ENCODE peak calls at places on chromosomes 5 and 9, in five cellular contexts. S is dorsolateral prefrontal cortex, K is fibroblast of pulmonary artery, L is aorta, V is AG10803. B is an unnamed sample.

GRCh38 chr5:100423330-100423729 is 111.8 kb upstream of the FAM174A start:
- DNase-seq in S (no peak), K (peak), L (no peak), V (no peak), B (no peak)

GRCh38 chr9:87878930-87879603 is 3.6 kb upstream of the SPATA31E1 start:
- DNase-seq in S (no peak), K (peak), L (no peak), V (peak), B (peak)

GRCh38 chr9:37574241-37574721 is 1.9 kb downstream of the FBXO10 start:
- DNase-seq in S (no peak), K (peak), L (no peak), V (peak), B (peak)

GRCh38 chr9:22893196-22893843 is 446.7 kb downstream of the DMRTA1 start:
- DNase-seq in S (no peak), K (no peak), L (no peak), V (no peak), B (no peak)

GRCh38 chr5:40045429-40045828 is 620.6 kb upstream of the DAB2 start:
- DNase-seq in S (no peak), K (no peak), L (no peak), V (no peak), B (no peak)

GRCh38 chr5:180830253-180831138 is 27.9 kb upstream of the MGAT1 start:
- DNase-seq in S (peak), K (peak), L (peak), V (peak), B (no peak)

GRCh38 chr5:31033295-31033694 is 160.2 kb upstream of the CDH6 start:
- DNase-seq in S (no peak), K (peak), L (no peak), V (no peak), B (peak)

GRCh38 chr9:15873573-15874177 is 320.8 kb downstream of the CCDC171 start:
- DNase-seq in S (no peak), K (peak), L (no peak), V (peak), B (peak)

GRCh38 chr5:167794121-167794520 is 497.3 kb upstream of the WWC1 start:
- DNase-seq in S (no peak), K (no peak), L (no peak), V (no peak), B (no peak)

GRCh38 chr9:106893088-106893487 is 30.1 kb downstream of the ZNF462 start:
- DNase-seq in S (no peak), K (peak), L (no peak), V (peak), B (no peak)

GRCh38 chr9:90033030-90033650 is 428.3 kb downstream of the GADD45G start:
- DNase-seq in S (no peak), K (no peak), L (no peak), V (no peak), B (no peak)

GRCh38 chr5:173456751-173457171 is 128.5 kb upstream of the STC2 start:
- DNase-seq in S (no peak), K (peak), L (no peak), V (no peak), B (peak)

GRCh38 chr9:124296094-124296493 is 38.3 kb downstream of the NEK6 start:
- DNase-seq in S (no peak), K (no peak), L (no peak), V (no peak), B (no peak)

GRCh38 chr5:152503206-152503605 is 98.1 kb upstream of the NMUR2 start:
- DNase-seq in S (no peak), K (no peak), L (no peak), V (no peak), B (no peak)

GRCh38 chr9:29514336-29514735 is 1941.1 kb upstream of the C9orf72 start:
- DNase-seq in S (peak), K (no peak), L (no peak), V (no peak), B (no peak)

GRCh38 chr5:126376443-126376842 is 46.8 kb upstream of the GRAMD2B start:
- DNase-seq in S (peak), K (no peak), L (peak), V (peak), B (no peak)

GRCh38 chr9:37412431-37413151 is 9.9 kb upstream of the GRHPR start:
- DNase-seq in S (no peak), K (no peak), L (peak), V (peak), B (no peak)

GRCh38 chr5:179668404-179668803 is 12.4 kb downstream of the CBY3 start:
- DNase-seq in S (peak), K (peak), L (no peak), V (peak), B (peak)

GRCh38 chr5:149240354-149240998 is 31.2 kb upstream of the AFAP1L1 start:
- DNase-seq in S (no peak), K (no peak), L (peak), V (no peak), B (no peak)

GRCh38 chr5:1885476-1885755 is 2.7 kb upstream of the IRX4 start:
- DNase-seq in S (no peak), K (no peak), L (peak), V (no peak), B (no peak)

GRCh38 chr5:110735545-110735944 is 3.3 kb upstream of the SLC25A46 start:
- DNase-seq in S (no peak), K (no peak), L (no peak), V (peak), B (no peak)

GRCh38 chr9:87479801-87480201 is 17.9 kb upstream of the DAPK1 start:
- DNase-seq in S (no peak), K (peak), L (peak), V (peak), B (peak)

GRCh38 chr9:113708821-113709713 is 167.0 kb upstream of the ZNF618 start:
- DNase-seq in S (no peak), K (no peak), L (no peak), V (no peak), B (no peak)

GRCh38 chr9:133563286-133564213 is 29.0 kb downstream of the ADAMTSL2 start:
- DNase-seq in S (no peak), K (peak), L (no peak), V (peak), B (no peak)

GRCh38 chr5:137794863-137795262 is 40.7 kb upstream of the HNRNPA0 start:
- DNase-seq in S (no peak), K (no peak), L (no peak), V (no peak), B (no peak)

GRCh38 chr9:91824591-91825339 is 125.3 kb downstream of the ROR2 start:
- DNase-seq in S (no peak), K (peak), L (no peak), V (peak), B (no peak)

DNA sequence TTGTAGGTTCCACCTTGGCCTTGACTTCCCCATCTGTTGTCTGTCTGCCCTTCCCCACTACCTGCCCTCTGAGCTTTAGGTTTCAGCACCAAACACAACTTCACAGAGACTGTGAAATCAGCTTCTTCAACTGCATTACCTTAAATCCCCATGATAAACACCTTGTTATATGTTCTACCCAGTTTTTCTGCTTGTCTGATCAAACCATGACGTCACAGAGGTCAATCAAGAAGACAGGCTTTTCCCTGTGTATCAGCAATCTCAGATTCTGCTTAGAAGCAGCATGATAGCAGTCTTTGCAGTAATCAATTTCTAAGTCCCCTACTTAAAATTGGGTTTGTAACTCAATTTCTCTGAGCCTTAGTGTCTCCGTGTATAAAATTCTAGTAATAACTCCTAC is 175.0 kb downstream of the PLK2 start:
- DNase-seq in S (no peak), K (no peak), L (no peak), V (no peak), B (no peak)
- H3K4me3 ChIP-seq in S (no peak), K (no peak), L (no peak), V (no peak), B (no peak)

DNA sequence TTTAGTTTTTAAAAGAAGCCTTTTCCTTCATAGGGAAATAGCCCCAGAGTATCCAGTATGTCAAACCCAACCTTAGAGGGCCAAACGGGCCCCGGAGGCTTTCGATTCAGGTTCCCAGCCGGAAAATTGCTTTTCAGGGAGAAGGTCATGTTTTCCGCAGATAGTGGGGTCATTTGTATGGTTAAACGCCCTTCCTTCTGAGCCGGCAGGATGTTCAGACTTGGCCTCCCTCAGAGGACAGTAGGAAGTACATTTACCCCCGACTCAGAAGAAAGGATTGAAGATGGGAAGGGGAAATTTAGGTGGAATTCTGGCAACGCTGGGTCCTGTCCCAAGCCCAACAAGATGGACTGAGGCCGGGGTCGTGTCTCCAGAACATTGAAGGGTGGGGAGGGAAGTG is 195.2 kb downstream of the AOPEP start:
- DNase-seq in S (no peak), K (no peak), L (no peak), V (no peak), B (no peak)
- H3K4me3 ChIP-seq in S (peak), K (no peak), L (no peak), V (peak), B (no peak)

GRCh38 chr9:121074370-121075250 is at the start of gene CNTRL:
- DNase-seq in S (peak), K (peak), L (peak), V (peak), B (peak)

GRCh38 chr9:121073038-121073437 is 1.7 kb upstream of the CNTRL start:
- DNase-seq in S (peak), K (peak), L (peak), V (peak), B (peak)

GRCh38 chr9:121075251-121076036 is 689 bp downstream of the CNTRL start:
- DNase-seq in S (no peak), K (no peak), L (no peak), V (peak), B (no peak)

GRCh38 chr9:121067655-121068054 is 7.1 kb upstream of the CNTRL start:
- DNase-seq in S (no peak), K (no peak), L (no peak), V (no peak), B (no peak)

DNA sequence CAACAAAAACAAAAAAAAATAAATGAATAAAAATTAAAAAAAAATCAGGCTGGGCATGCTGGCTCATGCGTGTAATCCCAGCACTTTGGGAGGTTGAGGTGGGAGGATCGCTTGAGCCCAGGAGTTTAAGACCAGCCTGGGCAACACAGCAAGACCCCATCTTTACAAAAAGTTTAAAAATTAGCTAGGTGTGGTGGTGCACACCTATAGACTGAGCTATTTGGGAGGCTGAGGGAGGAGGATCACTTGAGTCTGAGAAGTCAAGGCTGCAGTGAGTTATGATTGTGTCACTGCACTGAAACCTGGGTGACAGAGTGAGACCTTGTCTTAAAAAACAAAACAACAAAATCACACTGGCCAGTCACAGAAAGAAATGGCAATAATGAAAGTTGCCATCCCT is 3.4 kb upstream of the CNTRL start:
- DNase-seq in S (no peak), K (no peak), L (no peak), V (no peak), B (no peak)
- H3K4me3 ChIP-seq in S (peak), K (peak), L (peak), V (peak), B (peak)

GRCh38 chr5:143433680-143434079 is 30.2 kb upstream of the NR3C1 start:
- DNase-seq in S (no peak), K (no peak), L (no peak), V (no peak), B (no peak)
- H3K4me3 ChIP-seq in S (no peak), K (no peak), L (no peak), V (no peak), B (no peak)

DNA sequence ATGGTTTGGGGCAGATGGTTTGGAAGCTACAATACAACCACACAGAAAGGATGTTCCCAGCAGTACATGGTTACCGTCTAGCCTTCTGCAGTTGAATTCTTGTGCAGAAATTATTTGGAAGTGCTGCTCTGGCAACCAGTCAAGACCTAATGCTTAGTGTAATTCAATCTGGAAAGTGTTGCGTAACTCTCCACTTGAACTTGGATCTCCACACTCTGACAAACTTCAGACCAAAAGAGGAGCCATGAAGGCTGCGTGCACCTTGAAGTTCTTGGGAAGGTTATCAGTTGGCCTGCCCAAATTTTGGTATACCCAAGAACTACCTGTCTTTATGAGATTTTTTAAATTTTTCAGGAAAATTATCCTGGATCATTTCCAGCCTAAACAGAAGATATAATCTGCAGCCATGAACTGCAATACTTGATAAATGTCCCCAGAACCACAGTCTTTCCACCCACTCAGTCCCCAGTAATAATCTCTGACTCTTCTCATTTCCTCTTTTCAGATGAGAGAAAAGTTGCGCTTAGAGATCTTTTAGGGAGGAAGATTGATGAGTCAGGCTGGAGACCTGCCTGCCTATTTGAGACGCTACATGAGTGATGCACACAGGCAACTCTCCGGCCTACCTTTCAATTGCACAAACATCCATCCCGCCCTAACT is 159.9 kb downstream of the FANCC start:
- DNase-seq in S (no peak), K (peak), L (no peak), V (peak), B (peak)
- H3K4me3 ChIP-seq in S (no peak), K (no peak), L (peak), V (no peak), B (no peak)

B was measured in astrocyte of the spinal cord.